ENCODE peak calls at places on chromosomes 13 and 19, in five cellular contexts. V is mucosa of descending colon, D is pancreas, M is hepatocyte, S is left ventricle myocardium inferior. A is an unnamed sample.
A peak's percentile ranks its signal among the peaks of the same experiment; 100 is the strongest.

GRCh38 chr19:15487038-15487437 is 7.7 kb upstream of the PGLYRP2 start:
- DNase-seq in V (no peak), D (no peak), M (no peak), S (no peak), A (no peak)

GRCh38 chr13:113658836-113659235 is 838 bp upstream of the ATP4B start:
- DNase-seq in V (no peak), D (no peak), M (no peak), S (peak; percentile 0), A (no peak)

GRCh38 chr13:82758056-82758455 is 1124.2 kb downstream of the SLITRK1 start:
- DNase-seq in V (no peak), D (no peak), M (peak; percentile 26), S (no peak), A (peak; percentile 9)

GRCh38 chr19:2049741-2050348 is 1.2 kb downstream of the MKNK2 start:
- DNase-seq in V (peak; percentile 92), D (peak; percentile 96), M (peak; percentile 90), S (peak; percentile 83), A (no peak)

GRCh38 chr13:30367296-30367695 is 55.0 kb upstream of the UBE2L5 start:
- DNase-seq in V (no peak), D (no peak), M (no peak), S (no peak), A (no peak)

GRCh38 chr13:104740616-104741222 is 1674.5 kb upstream of the SLC10A2 start:
- DNase-seq in V (no peak), D (no peak), M (no peak), S (no peak), A (no peak)

GRCh38 chr13:32426191-32426980 is 1.5 kb downstream of the N4BP2L1 start:
- DNase-seq in V (no peak), D (no peak), M (no peak), S (no peak), A (no peak)

GRCh38 chr13:94854688-94855087 is 142.3 kb upstream of the SOX21 start:
- DNase-seq in V (no peak), D (no peak), M (no peak), S (no peak), A (no peak)

GRCh38 chr19:11418518-11419506 is at the start of gene RGL3:
- DNase-seq in V (no peak), D (peak; percentile 86), M (peak; percentile 83), S (peak; percentile 67), A (no peak)

GRCh38 chr19:3977242-3978143 is 6.6 kb upstream of the DAPK3 start:
- DNase-seq in V (no peak), D (peak; percentile 80), M (peak; percentile 9), S (no peak), A (peak; percentile 38)
- H3K36me3 ChIP-seq in V (peaks cover 50% of the 10 kb centered on the region), D (peaks cover 72% of the 10 kb centered on the region), M (no peaks in the 10 kb centered on the region), S (peaks cover 76% of the 10 kb centered on the region), A (peaks cover 74% of the 10 kb centered on the region)

DNA sequence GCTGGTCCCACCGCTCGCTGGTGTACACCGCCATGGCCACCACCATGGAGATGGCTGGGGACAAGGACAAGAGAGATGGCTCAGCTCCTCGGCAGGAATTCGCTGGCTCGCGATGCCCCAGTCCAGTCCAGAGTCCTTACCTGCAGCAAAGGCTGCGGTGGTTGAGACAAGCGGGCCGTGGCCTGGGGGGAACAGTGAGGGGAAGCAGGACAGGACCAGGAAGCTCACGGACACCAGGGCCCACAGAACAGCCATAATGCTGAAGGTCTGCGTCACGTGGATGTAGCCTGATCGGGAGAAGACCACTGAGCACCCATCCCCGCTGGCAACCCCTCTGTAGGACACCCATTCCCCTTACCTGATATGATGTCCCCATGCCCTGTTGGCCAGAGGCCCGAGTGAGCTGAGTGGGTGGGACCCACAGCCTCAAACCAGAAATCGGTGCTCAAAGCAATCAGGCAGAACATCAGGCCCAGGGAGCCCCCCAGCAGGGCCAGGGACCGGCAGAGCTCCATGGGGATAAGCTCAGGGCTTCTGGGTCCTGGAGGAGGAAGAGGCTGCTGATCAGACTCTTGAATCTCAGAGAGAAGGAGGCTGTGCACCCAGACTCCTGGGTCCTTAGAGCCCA is 319 bp downstream of the NKG7 start:
- DNase-seq in V (peak; percentile 47), D (no peak), M (no peak), S (no peak), A (no peak)
- H3K4me3 ChIP-seq in V (no peak overlapping the region), D (no peak overlapping the region), M (no peak overlapping the region), S (no peak overlapping the region), A (no peak overlapping the region)

GRCh38 chr13:40586886-40587285 is 79.6 kb downstream of the FOXO1 start:
- DNase-seq in V (no peak), D (no peak), M (no peak), S (no peak), A (no peak)
- H3K4me1 ChIP-seq in V (peaks cover 13% of the 10 kb centered on the region), D (peaks cover 27% of the 10 kb centered on the region), M (peaks cover 19% of the 10 kb centered on the region), S (peaks cover 77% of the 10 kb centered on the region), A (peaks cover 9% of the 10 kb centered on the region)

DNA sequence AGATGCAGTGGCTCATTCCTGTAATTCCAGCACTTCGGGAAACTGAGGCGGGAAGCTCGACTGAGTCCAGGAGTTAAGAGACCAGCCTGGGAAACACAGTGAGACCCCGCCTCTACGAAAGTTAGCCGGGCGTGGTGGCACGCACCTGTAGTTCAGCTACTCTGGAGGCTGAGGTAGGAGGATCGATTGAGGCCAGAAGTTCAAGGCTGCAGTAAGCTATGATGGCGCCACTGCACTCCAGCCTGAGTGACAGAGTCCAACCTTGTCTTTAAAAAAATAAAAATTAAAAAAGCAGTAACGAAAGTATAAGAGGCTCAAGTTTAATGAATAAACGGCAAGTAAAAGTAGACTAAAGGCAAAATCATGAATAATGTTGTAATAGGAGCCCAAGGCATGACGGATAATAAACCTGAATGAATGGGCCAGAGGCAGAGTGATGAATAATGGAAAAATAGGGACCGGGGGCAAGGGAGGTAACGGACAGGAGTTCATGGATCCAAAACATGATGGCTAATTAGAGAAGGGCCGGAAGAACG is 1.2 kb upstream of the TOMM40 start:
- DNase-seq in V (no peak), D (no peak), M (no peak), S (no peak), A (no peak)
- H3K36me3 ChIP-seq in V (peaks cover 8% of the 10 kb centered on the region), D (peaks cover 6% of the 10 kb centered on the region), M (no peaks in the 10 kb centered on the region), S (peaks cover 51% of the 10 kb centered on the region), A (peaks cover 49% of the 10 kb centered on the region)

GRCh38 chr13:20702530-20702929 is 969 bp upstream of the IL17D start:
- DNase-seq in V (no peak), D (no peak), M (peak; percentile 36), S (no peak), A (no peak)
- H3K4me3 ChIP-seq in V (no peak overlapping the region), D (peak overlapping the region; percentile 61), M (peak overlapping the region; percentile 98), S (peak overlapping the region; percentile 79), A (peak overlapping the region; percentile 52)

GRCh38 chr19:47432091-47432490 is 12.8 kb upstream of the MEIS3 start:
- DNase-seq in V (no peak), D (peak; percentile 67), M (no peak), S (no peak), A (no peak)
- H3K4me1 ChIP-seq in V (peaks cover 16% of the 10 kb centered on the region), D (no peaks in the 10 kb centered on the region), M (peaks cover 20% of the 10 kb centered on the region), S (peaks cover 34% of the 10 kb centered on the region), A (peaks cover 11% of the 10 kb centered on the region)

GRCh38 chr13:98428256-98428966 is 148.5 kb downstream of the STK24 start:
- DNase-seq in V (no peak), D (no peak), M (no peak), S (no peak), A (no peak)

GRCh38 chr13:98429081-98429480 is 147.8 kb downstream of the STK24 start:
- DNase-seq in V (no peak), D (no peak), M (no peak), S (no peak), A (no peak)

GRCh38 chr13:98429531-98429930 is 147.4 kb downstream of the STK24 start:
- DNase-seq in V (no peak), D (no peak), M (no peak), S (no peak), A (no peak)

GRCh38 chr13:98429977-98430785 is 146.7 kb downstream of the STK24 start:
- DNase-seq in V (no peak), D (no peak), M (no peak), S (no peak), A (no peak)

DNA sequence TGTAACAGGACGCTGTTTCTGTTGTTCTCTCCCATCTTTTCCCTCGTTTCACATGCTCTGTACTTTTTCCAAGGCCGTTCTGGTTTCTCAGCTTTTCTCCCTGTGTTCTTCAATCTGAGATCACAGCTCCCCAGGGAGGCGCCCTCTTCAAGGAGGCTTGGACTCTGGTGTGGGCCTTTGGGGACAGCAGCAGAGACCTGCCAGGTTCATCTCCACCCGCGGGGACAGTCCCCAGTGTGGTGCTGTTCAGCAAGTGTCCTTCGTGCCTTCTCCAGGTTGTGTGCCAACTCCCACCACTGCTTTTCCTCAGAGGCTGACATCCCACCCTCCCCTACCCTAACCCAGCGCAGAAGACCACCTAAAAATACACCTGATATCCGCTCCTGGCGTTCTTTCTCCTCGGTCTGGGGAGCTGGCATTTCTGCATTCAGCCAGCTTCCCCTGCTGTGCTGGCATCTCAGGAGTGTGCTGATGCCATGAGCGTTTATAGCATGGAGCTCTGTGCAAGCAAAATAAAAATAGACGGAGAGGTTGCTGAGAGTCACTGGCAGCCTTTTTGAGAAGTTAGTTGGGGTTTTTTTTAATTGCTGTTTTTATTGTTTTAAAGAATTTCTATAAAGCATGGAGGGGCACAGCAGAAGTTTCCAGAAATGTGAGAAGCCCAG is 149.4 kb downstream of the STK24 start:
- DNase-seq in V (no peak), D (no peak), M (no peak), S (no peak), A (no peak)
- H3K36me3 ChIP-seq in V (no peaks in the 10 kb centered on the region), D (no peaks in the 10 kb centered on the region), M (no peaks in the 10 kb centered on the region), S (peaks cover 12% of the 10 kb centered on the region), A (no peaks in the 10 kb centered on the region)

GRCh38 chr13:21434588-21434987 is 24.5 kb downstream of the ZDHHC20 start:
- DNase-seq in V (no peak), D (no peak), M (no peak), S (no peak), A (no peak)

GRCh38 chr13:21435710-21436151 is 23.4 kb downstream of the ZDHHC20 start:
- DNase-seq in V (peak; percentile 61), D (no peak), M (peak; percentile 53), S (peak; percentile 31), A (no peak)

GRCh38 chr13:21435231-21435630 is 23.9 kb downstream of the ZDHHC20 start:
- DNase-seq in V (no peak), D (no peak), M (no peak), S (no peak), A (no peak)

DNA sequence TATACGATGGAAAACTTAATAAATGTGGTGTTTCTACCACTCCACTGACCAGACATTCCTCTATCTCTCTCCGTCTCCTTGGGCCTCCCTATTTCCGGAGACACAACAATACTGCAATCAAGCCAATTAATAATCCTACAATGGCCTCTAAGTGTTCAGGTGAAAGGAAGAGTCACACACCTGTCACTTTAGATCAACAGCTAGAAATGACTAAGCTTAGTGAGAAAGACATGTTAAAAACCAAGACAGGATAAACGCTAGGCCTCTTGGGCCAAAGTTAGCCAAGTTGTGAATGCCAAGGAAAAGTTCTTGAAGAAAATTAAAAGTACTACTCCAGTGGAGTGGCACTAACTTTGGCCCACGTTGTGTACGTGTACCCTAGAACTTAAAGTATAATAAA is 22.5 kb downstream of the ZDHHC20 start:
- DNase-seq in V (no peak), D (no peak), M (no peak), S (no peak), A (no peak)
- H3K4me3 ChIP-seq in V (no peak overlapping the region), D (no peak overlapping the region), M (no peak overlapping the region), S (no peak overlapping the region), A (no peak overlapping the region)

A was measured in HAP-1.